ENCODE peak calls at places on chromosomes 11 and 22, in five cellular contexts. One of them, this sample, is unnamed.

GRCh38 chr11:69580529-69580928 is 60.4 kb upstream of the CCND1 start:
- DNase-seq in H1: no peak
- DNase-seq in HepG2: no peak
- DNase-seq in GM12878: no peak
- DNase-seq in NT2/D1: no peak
- DNase-seq in this sample: no peak

GRCh38 chr11:130712480-130712879 is 203.8 kb downstream of the SNX19 start:
- DNase-seq in H1: no peak
- DNase-seq in HepG2: no peak
- DNase-seq in GM12878: no peak
- DNase-seq in NT2/D1: no peak
- DNase-seq in this sample: no peak

GRCh38 chr11:86688398-86689179 is 16.2 kb upstream of the ME3 start:
- DNase-seq in H1: no peak
- DNase-seq in HepG2: no peak
- DNase-seq in GM12878: peak; percentile 24
- DNase-seq in NT2/D1: no peak
- DNase-seq in this sample: no peak

GRCh38 chr11:11703885-11704284 is 82.1 kb upstream of the GALNT18 start:
- DNase-seq in H1: no peak
- DNase-seq in HepG2: no peak
- DNase-seq in GM12878: no peak
- DNase-seq in NT2/D1: no peak
- DNase-seq in this sample: no peak

GRCh38 chr11:45304111-45304991 is 18.2 kb upstream of the SYT13 start:
- DNase-seq in H1: no peak
- DNase-seq in HepG2: no peak
- DNase-seq in GM12878: no peak
- DNase-seq in NT2/D1: no peak
- DNase-seq in this sample: no peak

GRCh38 chr11:40384991-40385390 is 1074.5 kb downstream of the LRRC4C start:
- DNase-seq in H1: no peak
- DNase-seq in HepG2: no peak
- DNase-seq in GM12878: no peak
- DNase-seq in NT2/D1: no peak
- DNase-seq in this sample: no peak

GRCh38 chr11:36095716-36096115 is 151.9 kb downstream of the LDLRAD3 start:
- DNase-seq in H1: no peak
- DNase-seq in HepG2: no peak
- DNase-seq in GM12878: no peak
- DNase-seq in NT2/D1: no peak
- DNase-seq in this sample: no peak

GRCh38 chr11:6856871-6857270 is 6.0 kb upstream of the OR10A2 start:
- DNase-seq in H1: no peak
- DNase-seq in HepG2: no peak
- DNase-seq in GM12878: no peak
- DNase-seq in NT2/D1: no peak
- DNase-seq in this sample: no peak

GRCh38 chr22:46081036-46081830 is 69.1 kb upstream of the PPARA start:
- DNase-seq in H1: no peak
- DNase-seq in HepG2: no peak
- DNase-seq in GM12878: no peak
- DNase-seq in NT2/D1: no peak
- DNase-seq in this sample: no peak

GRCh38 chr11:1220941-1221721 is 1.7 kb upstream of the MUC5B start:
- DNase-seq in H1: peak; percentile 41
- DNase-seq in HepG2: no peak
- DNase-seq in GM12878: no peak
- DNase-seq in NT2/D1: no peak
- DNase-seq in this sample: no peak

GRCh38 chr11:35682230-35683195 is 19.9 kb downstream of the TRIM44 start:
- DNase-seq in H1: no peak
- DNase-seq in HepG2: no peak
- DNase-seq in GM12878: no peak
- DNase-seq in NT2/D1: no peak
- DNase-seq in this sample: peak; percentile 41

GRCh38 chr22:22888509-22889353 is 1.1 kb downstream of the IGLL5 start:
- DNase-seq in H1: no peak
- DNase-seq in HepG2: no peak
- DNase-seq in GM12878: no peak
- DNase-seq in NT2/D1: no peak
- DNase-seq in this sample: no peak

GRCh38 chr11:134727204-134727603 is 315.2 kb upstream of the B3GAT1 start:
- DNase-seq in H1: no peak
- DNase-seq in HepG2: no peak
- DNase-seq in GM12878: no peak
- DNase-seq in NT2/D1: no peak
- DNase-seq in this sample: peak; percentile 30

GRCh38 chr11:13076961-13077360 is 67.8 kb downstream of the RASSF10 start:
- DNase-seq in H1: no peak
- DNase-seq in HepG2: no peak
- DNase-seq in GM12878: no peak
- DNase-seq in NT2/D1: no peak
- DNase-seq in this sample: no peak

GRCh38 chr22:35203583-35203982 is 53.7 kb upstream of the HMGXB4 start:
- DNase-seq in H1: no peak
- DNase-seq in HepG2: no peak
- DNase-seq in GM12878: no peak
- DNase-seq in NT2/D1: no peak
- DNase-seq in this sample: no peak

GRCh38 chr11:89516496-89516895 is 25.3 kb upstream of the NOX4 start:
- DNase-seq in H1: no peak
- DNase-seq in HepG2: no peak
- DNase-seq in GM12878: no peak
- DNase-seq in NT2/D1: no peak
- DNase-seq in this sample: no peak

GRCh38 chr22:30694638-30695350 is at the start of gene OSBP2:
- DNase-seq in H1: peak; percentile 79
- DNase-seq in HepG2: no peak
- DNase-seq in GM12878: no peak
- DNase-seq in NT2/D1: no peak
- DNase-seq in this sample: peak; percentile 77

GRCh38 chr11:105783216-105783615 is 173.3 kb downstream of the GRIA4 start:
- DNase-seq in H1: no peak
- DNase-seq in HepG2: no peak
- DNase-seq in GM12878: no peak
- DNase-seq in NT2/D1: no peak
- DNase-seq in this sample: no peak

GRCh38 chr22:48841881-48842582 is 985.6 kb downstream of the BRD1 start:
- DNase-seq in H1: no peak
- DNase-seq in HepG2: no peak
- DNase-seq in GM12878: no peak
- DNase-seq in NT2/D1: no peak
- DNase-seq in this sample: no peak

GRCh38 chr22:48842583-48842945 is 985.1 kb downstream of the BRD1 start:
- DNase-seq in H1: no peak
- DNase-seq in HepG2: no peak
- DNase-seq in GM12878: no peak
- DNase-seq in NT2/D1: no peak
- DNase-seq in this sample: no peak

GRCh38 chr22:48844096-48844675 is 983.5 kb downstream of the BRD1 start:
- DNase-seq in H1: no peak
- DNase-seq in HepG2: no peak
- DNase-seq in GM12878: no peak
- DNase-seq in NT2/D1: no peak
- DNase-seq in this sample: no peak

GRCh38 chr22:48842976-48843375 is 984.7 kb downstream of the BRD1 start:
- DNase-seq in H1: no peak
- DNase-seq in HepG2: no peak
- DNase-seq in GM12878: no peak
- DNase-seq in NT2/D1: no peak
- DNase-seq in this sample: no peak

GRCh38 chr22:48843640-48844039 is 984.0 kb downstream of the BRD1 start:
- DNase-seq in H1: peak; percentile 40
- DNase-seq in HepG2: no peak
- DNase-seq in GM12878: no peak
- DNase-seq in NT2/D1: no peak
- DNase-seq in this sample: no peak
- TF ChIP-seq SUZ12 in H1: no peak
- TF ChIP-seq SUZ12 in HepG2: no peak
- TF ChIP-seq SUZ12 in GM12878: no peak
- TF ChIP-seq SUZ12 in NT2/D1: no peak
- TF ChIP-seq SUZ12 in this sample: no peak

GRCh38 chr11:119300198-119300964 is 16.5 kb downstream of the MCAM start:
- DNase-seq in H1: no peak
- DNase-seq in HepG2: no peak
- DNase-seq in GM12878: no peak
- DNase-seq in NT2/D1: no peak
- DNase-seq in this sample: no peak
- TF ChIP-seq SUZ12 in H1: no peak
- TF ChIP-seq SUZ12 in HepG2: no peak
- TF ChIP-seq SUZ12 in GM12878: no peak
- TF ChIP-seq SUZ12 in NT2/D1: no peak
- TF ChIP-seq SUZ12 in this sample: no peak

GRCh38 chr11:126698576-126698975 is 302.0 kb downstream of the KIRREL3 start:
- DNase-seq in H1: no peak
- DNase-seq in HepG2: no peak
- DNase-seq in GM12878: no peak
- DNase-seq in NT2/D1: no peak
- DNase-seq in this sample: no peak
- TF ChIP-seq SUZ12 in H1: no peak
- TF ChIP-seq SUZ12 in HepG2: no peak
- TF ChIP-seq SUZ12 in GM12878: no peak
- TF ChIP-seq SUZ12 in NT2/D1: no peak
- TF ChIP-seq SUZ12 in this sample: no peak

DNA sequence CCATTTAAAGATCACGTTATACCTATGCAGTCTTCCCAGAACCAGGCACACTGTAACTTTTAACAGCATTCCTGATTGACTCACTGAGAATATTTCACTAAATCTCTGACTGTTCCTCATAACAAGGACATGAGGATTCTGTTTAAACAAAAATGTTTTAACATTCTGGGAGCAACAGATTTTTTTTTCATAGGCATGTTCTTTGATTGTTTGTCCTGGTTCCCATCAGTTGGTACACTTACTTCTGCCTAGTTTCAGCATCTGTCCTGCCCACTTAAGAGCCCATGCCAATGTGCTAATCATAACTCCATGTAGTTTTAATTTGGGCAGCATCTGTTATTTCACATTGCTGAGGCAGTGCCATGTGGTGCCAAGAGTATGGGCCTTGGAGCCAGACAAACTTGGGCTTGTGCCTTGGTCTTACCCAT is 138.5 kb upstream of the CTSC start:
- DNase-seq in H1: no peak
- DNase-seq in HepG2: no peak
- DNase-seq in GM12878: no peak
- DNase-seq in NT2/D1: no peak
- DNase-seq in this sample: no peak
- TF ChIP-seq SUZ12 in H1: no peak
- TF ChIP-seq SUZ12 in HepG2: no peak
- TF ChIP-seq SUZ12 in GM12878: no peak
- TF ChIP-seq SUZ12 in NT2/D1: no peak
- TF ChIP-seq SUZ12 in this sample: no peak

DNA sequence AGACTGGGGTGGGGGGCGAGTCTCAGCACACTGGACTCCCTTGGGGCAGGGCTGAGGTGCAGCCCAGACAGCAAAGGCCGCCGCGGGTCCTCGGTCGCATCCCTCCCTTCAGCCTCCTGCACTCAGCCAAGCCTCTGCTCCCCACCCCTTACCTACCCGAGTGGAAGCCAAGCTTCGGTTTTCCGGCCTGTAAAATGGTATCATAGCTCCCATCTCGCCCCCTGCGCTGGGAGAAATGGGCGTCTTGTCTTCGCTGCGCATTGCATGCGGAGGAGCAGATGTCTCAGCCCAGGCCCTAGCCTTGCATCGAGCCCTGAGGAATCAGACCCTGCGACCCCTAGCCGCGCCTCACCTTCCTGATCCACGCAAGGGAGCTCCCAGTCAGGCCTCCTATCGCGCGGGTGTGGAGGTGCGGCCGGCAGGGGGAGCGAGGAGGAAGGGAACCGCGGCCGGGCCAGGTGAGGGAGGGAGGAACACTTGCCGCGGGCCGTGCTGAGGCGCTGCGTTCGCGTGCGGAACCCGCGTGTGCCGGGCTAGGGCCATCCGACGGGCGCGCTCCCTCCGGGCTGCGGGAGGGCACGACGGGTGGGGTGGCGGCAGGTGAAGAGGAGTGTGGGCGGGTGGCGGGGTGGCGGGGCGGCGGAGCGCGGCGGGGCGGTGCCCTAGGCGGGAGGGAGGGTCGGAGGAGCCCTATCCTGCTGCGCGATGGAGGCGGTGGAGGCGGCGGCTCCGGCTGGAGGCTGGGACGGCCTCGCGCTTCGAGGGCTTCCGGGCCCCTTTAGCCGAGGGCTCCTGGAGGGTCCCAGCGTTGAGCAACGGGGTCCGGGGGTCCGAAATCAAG is 4.1 kb upstream of the TBX1 start:
- DNase-seq in H1: peak; percentile 78
- DNase-seq in HepG2: peak; percentile 35
- DNase-seq in GM12878: no peak
- DNase-seq in NT2/D1: no peak
- DNase-seq in this sample: peak; percentile 73
- TF ChIP-seq SUZ12 in H1: peak; percentile 59
- TF ChIP-seq SUZ12 in HepG2: no peak
- TF ChIP-seq SUZ12 in GM12878: no peak
- TF ChIP-seq SUZ12 in NT2/D1: peak; percentile 48
- TF ChIP-seq SUZ12 in this sample: no peak

GRCh38 chr22:39170825-39171622 is 18.5 kb upstream of the CBX7 start:
- DNase-seq in H1: peak; percentile 98
- DNase-seq in HepG2: peak; percentile 53
- DNase-seq in GM12878: peak; percentile 53
- DNase-seq in NT2/D1: peak; percentile 54
- DNase-seq in this sample: peak; percentile 92
- TF ChIP-seq SUZ12 in H1: no peak
- TF ChIP-seq SUZ12 in HepG2: no peak
- TF ChIP-seq SUZ12 in GM12878: no peak
- TF ChIP-seq SUZ12 in NT2/D1: no peak
- TF ChIP-seq SUZ12 in this sample: no peak

GRCh38 chr11:10454506-10454901 is 560 bp upstream of the AMPD3 start:
- DNase-seq in H1: no peak
- DNase-seq in HepG2: no peak
- DNase-seq in GM12878: no peak
- DNase-seq in NT2/D1: no peak
- DNase-seq in this sample: no peak

GRCh38 chr11:10457901-10458300 is 2.8 kb downstream of the AMPD3 start:
- DNase-seq in H1: peak; percentile 24
- DNase-seq in HepG2: no peak
- DNase-seq in GM12878: no peak
- DNase-seq in NT2/D1: no peak
- DNase-seq in this sample: no peak

GRCh38 chr11:10455637-10456487 is 798 bp downstream of the AMPD3 start:
- DNase-seq in H1: peak; percentile 52
- DNase-seq in HepG2: peak; percentile 25
- DNase-seq in GM12878: peak; percentile 43
- DNase-seq in NT2/D1: no peak
- DNase-seq in this sample: peak; percentile 30

GRCh38 chr11:10454902-10455631 is at the start of gene AMPD3:
- DNase-seq in H1: peak; percentile 45
- DNase-seq in HepG2: peak; percentile 65
- DNase-seq in GM12878: peak; percentile 48
- DNase-seq in NT2/D1: no peak
- DNase-seq in this sample: peak; percentile 30

GRCh38 chr11:10456519-10456918 is 1.5 kb downstream of the AMPD3 start:
- DNase-seq in H1: no peak
- DNase-seq in HepG2: no peak
- DNase-seq in GM12878: no peak
- DNase-seq in NT2/D1: no peak
- DNase-seq in this sample: no peak
- TF ChIP-seq SUZ12 in H1: no peak
- TF ChIP-seq SUZ12 in HepG2: no peak
- TF ChIP-seq SUZ12 in GM12878: no peak
- TF ChIP-seq SUZ12 in NT2/D1: no peak
- TF ChIP-seq SUZ12 in this sample: no peak